ENCODE peak calls at places on chromosomes 5 and 9, in four cellular contexts. O is pons, B is T-helper 9 cell, A is NCI-H748 treated with DMSO at 0.1 percent for 48 hours. Z is an unnamed sample.

GRCh38 chr5:81420039-81420667 is 26.2 kb upstream of the ACOT12 start:
- DNase-seq in O (peak; percentile 79), B (no peak), A (no peak), Z (no peak)

GRCh38 chr9:98833090-98833956 is 25.9 kb downstream of the GALNT12 start:
- DNase-seq in O (no peak), B (no peak), A (no peak), Z (no peak)

GRCh38 chr5:16179511-16179935 is at the start of gene MARCHF11:
- DNase-seq in O (no peak), B (no peak), A (peak; percentile 68), Z (peak; percentile 64)

GRCh38 chr9:125649315-125649714 is 57.7 kb downstream of the MAPKAP1 start:
- DNase-seq in O (peak; percentile 74), B (no peak), A (peak; percentile 39), Z (peak; percentile 2)

GRCh38 chr5:172282277-172283019 is 1.1 kb downstream of the UBTD2 start:
- DNase-seq in O (no peak), B (no peak), A (no peak), Z (no peak)

GRCh38 chr9:106478312-106479099 is 384.5 kb upstream of the ZNF462 start:
- DNase-seq in O (no peak), B (no peak), A (no peak), Z (no peak)

GRCh38 chr5:83509535-83509934 is 38.0 kb downstream of the VCAN start:
- DNase-seq in O (peak; percentile 7), B (no peak), A (no peak), Z (no peak)

GRCh38 chr5:1819458-1819857 is 18.3 kb downstream of the NDUFS6 start:
- DNase-seq in O (no peak), B (no peak), A (no peak), Z (no peak)

GRCh38 chr9:123651273-123651672 is 278.7 kb downstream of the DENND1A start:
- DNase-seq in O (no peak), B (no peak), A (no peak), Z (no peak)

GRCh38 chr5:44807269-44807668 is 1.5 kb upstream of the MRPS30 start:
- DNase-seq in O (no peak), B (no peak), A (peak; percentile 41), Z (no peak)

GRCh38 chr5:172658869-172659513 is 17.9 kb downstream of the NEURL1B start:
- DNase-seq in O (no peak), B (no peak), A (no peak), Z (no peak)

GRCh38 chr5:56666901-56667300 is 148.4 kb upstream of the MAP3K1 start:
- DNase-seq in O (no peak), B (no peak), A (no peak), Z (no peak)

GRCh38 chr9:4097991-4098390 is 201.9 kb downstream of the GLIS3 start:
- DNase-seq in O (no peak), B (no peak), A (no peak), Z (no peak)

GRCh38 chr9:113436753-113437515 is 26.4 kb downstream of the C9orf43 start:
- DNase-seq in O (no peak), B (no peak), A (no peak), Z (no peak)

GRCh38 chr5:79547429-79547822 is 33.5 kb upstream of the HOMER1 start:
- DNase-seq in O (no peak), B (no peak), A (no peak), Z (no peak)

GRCh38 chr5:152466079-152466745 is 61.1 kb upstream of the NMUR2 start:
- DNase-seq in O (no peak), B (no peak), A (no peak), Z (no peak)

GRCh38 chr5:139108056-139108811 is 89.9 kb downstream of the SIL1 start:
- DNase-seq in O (peak; percentile 35), B (no peak), A (peak; percentile 76), Z (peak; percentile 60)

GRCh38 chr5:132263548-132264261 is 6.2 kb downstream of the PDLIM4 start:
- DNase-seq in O (no peak), B (no peak), A (no peak), Z (no peak)

GRCh38 chr9:125878241-125878640 is 131.1 kb downstream of the PBX3 start:
- DNase-seq in O (no peak), B (no peak), A (peak; percentile 61), Z (peak; percentile 88)

GRCh38 chr5:37005946-37006540 is 129.5 kb downstream of the NIPBL start:
- DNase-seq in O (peak; percentile 70), B (no peak), A (peak; percentile 39), Z (no peak)

GRCh38 chr5:155728857-155729683 is 597.9 kb upstream of the SGCD start:
- DNase-seq in O (peak; percentile 52), B (no peak), A (peak; percentile 47), Z (no peak)

GRCh38 chr9:3181049-3181953 is 337.4 kb upstream of the PUM3 start:
- DNase-seq in O (no peak), B (no peak), A (peak; percentile 62), Z (peak; percentile 73)

GRCh38 chr9:112170235-112170634 is 4.9 kb downstream of the SUSD1 start:
- DNase-seq in O (no peak), B (no peak), A (no peak), Z (no peak)

GRCh38 chr9:101639785-101640437 is 45.1 kb upstream of the PPP3R2 start:
- DNase-seq in O (no peak), B (no peak), A (no peak), Z (no peak)

GRCh38 chr9:136886610-136887597 is 588 bp downstream of the TRAF2 start:
- DNase-seq in O (no peak), B (peak; percentile 79), A (no peak), Z (peak; percentile 20)

GRCh38 chr5:174734571-174735497 is 10.5 kb downstream of the MSX2 start:
- DNase-seq in O (no peak), B (no peak), A (no peak), Z (no peak)

GRCh38 chr9:113546566-113546965 is 83.0 kb downstream of the RGS3 start:
- DNase-seq in O (no peak), B (no peak), A (no peak), Z (no peak)

GRCh38 chr5:116044073-116044472 is 11.8 kb downstream of the ARL14EPL start:
- DNase-seq in O (no peak), B (no peak), A (no peak), Z (no peak)